ENCODE peak calls at places on chromosomes 6 and 20, in five cellular contexts. H, S, C, E and F are unnamed samples.

GRCh38 chr20:36472656-36473071 is 68.7 kb upstream of the MYL9 start:
- DNase-seq in H (no peak), S (peak), C (peak), E (no peak), F (no peak)

GRCh38 chr6:49540614-49541013 is 9.9 kb upstream of the C6orf141 start:
- DNase-seq in H (no peak), S (no peak), C (no peak), E (no peak), F (no peak)

GRCh38 chr6:134689177-134689576 is 260.7 kb downstream of the ALDH8A1 start:
- DNase-seq in H (no peak), S (peak), C (no peak), E (no peak), F (no peak)

GRCh38 chr20:62064788-62065668 is 653 bp downstream of the TAF4 start:
- DNase-seq in H (no peak), S (no peak), C (peak), E (no peak), F (no peak)

GRCh38 chr6:81814365-81815109 is 62.1 kb upstream of the TENT5A start:
- DNase-seq in H (no peak), S (no peak), C (no peak), E (no peak), F (no peak)

GRCh38 chr6:167952512-167952859 is 45.0 kb upstream of the KIF25 start:
- DNase-seq in H (no peak), S (no peak), C (no peak), E (no peak), F (no peak)

GRCh38 chr6:161583561-161583960 is 309.7 kb upstream of the AGPAT4 start:
- DNase-seq in H (no peak), S (no peak), C (no peak), E (no peak), F (no peak)

GRCh38 chr6:121849477-121849876 is 414.0 kb downstream of the GJA1 start:
- DNase-seq in H (no peak), S (peak), C (peak), E (peak), F (no peak)

GRCh38 chr20:57708694-57709673 is 831 bp downstream of the PMEPA1 start:
- DNase-seq in H (peak), S (peak), C (peak), E (no peak), F (no peak)

GRCh38 chr20:49187330-49188100 is 619 bp downstream of the STAU1 start:
- DNase-seq in H (peak), S (peak), C (peak), E (peak), F (no peak)

GRCh38 chr6:140956567-140957306 is 1176.0 kb upstream of the GJE1 start:
- DNase-seq in H (no peak), S (no peak), C (no peak), E (no peak), F (no peak)

GRCh38 chr6:88538130-88538706 is 372.1 kb upstream of the CNR1 start:
- DNase-seq in H (no peak), S (no peak), C (no peak), E (no peak), F (no peak)

GRCh38 chr20:47262365-47263013 is 94.0 kb downstream of the ZMYND8 start:
- DNase-seq in H (no peak), S (no peak), C (no peak), E (no peak), F (no peak)

GRCh38 chr20:35252037-35252461 is 25.6 kb downstream of the MMP24 start:
- DNase-seq in H (peak), S (no peak), C (no peak), E (no peak), F (no peak)

GRCh38 chr20:62066983-62067433 is 1.3 kb upstream of the TAF4 start:
- DNase-seq in H (peak), S (peak), C (no peak), E (no peak), F (no peak)

DNA sequence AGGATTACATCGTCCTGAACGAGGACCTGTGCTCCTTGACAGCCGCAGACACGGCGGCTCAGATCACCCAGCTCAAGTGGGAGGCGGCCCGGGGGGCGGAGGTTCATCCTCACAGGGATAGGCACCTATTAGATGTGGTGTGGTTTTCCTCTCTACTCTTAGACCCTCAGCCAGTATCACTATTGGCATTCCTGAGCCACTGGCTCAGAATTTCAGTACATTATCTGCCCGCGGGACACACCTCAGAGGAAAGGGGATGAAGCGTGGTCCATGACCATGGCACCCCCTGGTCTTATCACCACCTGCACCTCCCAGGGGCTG is 34.6 kb upstream of the HLA-G start:
- DNase-seq in H (no peak), S (no peak), C (no peak), E (no peak), F (no peak)
- H3K4me3 ChIP-seq in H (peak), S (peak), C (peak), E (no peak), F (peak)

DNA sequence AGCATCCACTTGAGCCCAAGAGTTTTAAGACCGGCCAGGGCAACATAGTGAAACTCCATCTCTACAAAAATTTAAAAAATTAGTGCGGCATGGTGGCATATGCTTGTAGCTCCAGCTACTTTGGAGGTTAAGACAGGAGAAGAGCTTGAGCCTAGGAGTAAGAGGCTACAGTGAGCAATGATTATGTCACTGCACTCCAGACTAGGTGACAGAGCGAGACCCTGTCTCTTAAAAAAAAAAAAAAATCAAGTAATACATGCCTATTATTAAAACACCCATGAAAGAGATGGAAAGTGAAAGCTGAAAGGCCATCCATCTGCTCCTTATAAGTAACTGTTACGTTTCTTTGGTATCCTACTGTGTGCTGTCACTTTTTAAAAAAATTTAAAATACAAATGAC is 66.4 kb downstream of the FKBP5 start:
- DNase-seq in H (no peak), S (no peak), C (no peak), E (no peak), F (no peak)
- H3K27ac ChIP-seq in H (peak), S (no peak), C (no peak), E (no peak), F (no peak)

DNA sequence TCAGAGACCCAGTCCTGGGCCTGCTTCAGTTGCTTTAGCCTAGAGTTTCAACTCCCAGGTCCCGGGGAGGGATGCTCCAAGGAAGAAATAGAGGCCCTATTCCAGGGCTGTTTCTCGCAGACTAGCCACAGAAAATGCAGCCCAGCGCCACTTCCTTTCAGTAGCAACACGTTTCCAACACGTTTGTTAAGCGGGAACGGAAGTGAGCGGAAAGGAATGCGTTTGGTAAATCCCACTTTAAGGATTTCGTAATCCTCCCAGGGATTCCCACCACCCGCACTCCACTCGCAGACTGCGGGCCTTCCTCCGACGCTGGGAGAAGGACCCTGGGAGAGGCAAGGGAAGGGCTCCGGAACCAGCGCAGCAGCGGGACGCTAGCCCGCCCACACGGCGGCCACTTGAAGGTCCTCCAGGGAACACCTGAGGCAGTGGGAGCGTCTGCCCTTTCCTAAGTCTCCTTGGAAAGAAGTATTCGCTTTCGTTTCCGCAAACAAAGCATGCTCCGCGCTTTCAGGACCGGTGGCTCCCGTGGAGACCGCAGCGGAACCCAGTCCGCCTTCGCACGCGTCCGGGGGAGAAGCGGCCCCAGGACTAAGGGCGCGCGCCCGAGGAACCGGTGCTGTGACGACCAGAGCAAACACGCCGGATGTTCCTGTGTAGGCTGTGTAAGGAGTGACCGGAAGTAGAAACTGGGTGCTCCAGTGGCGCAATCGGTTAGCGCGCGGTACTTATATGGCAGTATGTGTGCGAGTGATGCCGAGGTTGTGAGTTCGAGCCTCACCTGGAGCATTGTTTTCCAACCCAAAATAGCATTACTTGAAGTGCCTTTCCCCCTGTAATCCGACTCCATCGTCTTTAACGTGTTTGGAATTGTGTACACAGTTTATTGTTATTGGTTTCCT is 227.6 kb upstream of the PRSS16 start:
- DNase-seq in H (peak), S (peak), C (peak), E (peak), F (peak)
- H3K4me3 ChIP-seq in H (peak), S (peak), C (peak), E (peak), F (peak)

DNA sequence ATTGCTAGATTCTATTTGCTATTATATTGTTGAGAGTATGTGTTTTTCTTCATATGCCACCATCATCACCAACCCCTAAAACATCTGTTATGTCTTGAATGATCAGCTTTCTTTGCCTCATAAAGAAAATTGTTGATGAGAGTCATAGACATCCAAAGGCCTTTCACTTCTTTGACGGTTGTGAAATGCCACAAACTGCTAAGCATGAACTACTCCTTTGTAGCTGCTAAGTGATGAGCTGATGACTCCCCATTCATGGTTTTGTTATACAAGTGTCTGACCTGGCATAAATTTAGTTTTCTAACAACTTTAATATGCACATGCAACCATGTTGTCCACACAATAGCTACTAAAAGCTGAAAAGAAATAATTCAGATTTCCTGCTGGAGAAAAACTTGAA is 684 bp upstream of the MED23 start:
- DNase-seq in H (no peak), S (no peak), C (no peak), E (no peak), F (no peak)
- H3K27ac ChIP-seq in H (no peak), S (peak), C (no peak), E (no peak), F (no peak)

DNA sequence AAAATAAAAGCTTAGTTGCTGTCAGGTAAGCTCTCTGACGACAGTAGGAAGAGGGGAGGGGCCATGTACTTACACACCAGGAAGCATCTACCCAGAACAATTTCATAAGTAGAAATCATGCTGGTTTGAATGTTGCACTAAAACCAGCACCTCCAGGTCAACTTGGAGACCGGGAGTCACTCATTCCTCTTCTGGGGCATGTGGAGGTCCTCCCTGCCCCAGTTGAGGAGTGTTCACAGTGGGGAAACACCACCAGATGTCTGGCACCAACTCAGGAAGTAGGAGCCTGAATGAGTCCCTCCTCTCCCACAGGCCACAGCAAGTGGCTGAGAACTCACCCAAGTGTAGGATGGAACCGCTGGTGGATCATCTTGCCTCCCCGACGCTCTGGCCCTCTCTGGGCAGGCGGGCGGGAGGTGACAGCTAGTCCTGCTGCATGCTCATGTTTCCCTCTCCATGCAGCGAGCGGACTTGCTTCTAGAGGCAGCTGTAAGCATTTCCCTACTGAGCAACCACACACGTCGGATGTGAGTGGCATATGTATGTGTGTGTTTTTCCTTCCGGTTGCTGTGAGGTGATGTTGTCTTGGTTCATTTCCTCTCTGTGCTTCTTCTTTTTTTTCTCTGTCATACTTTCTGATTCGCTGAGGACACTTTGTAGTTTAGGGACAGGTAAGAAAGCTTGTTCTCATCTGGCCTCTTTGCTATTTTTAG is 149.5 kb upstream of the NEDD9 start:
- DNase-seq in H (peak), S (peak), C (no peak), E (peak), F (no peak)
- H3K4me3 ChIP-seq in H (peak), S (no peak), C (no peak), E (peak), F (no peak)

DNA sequence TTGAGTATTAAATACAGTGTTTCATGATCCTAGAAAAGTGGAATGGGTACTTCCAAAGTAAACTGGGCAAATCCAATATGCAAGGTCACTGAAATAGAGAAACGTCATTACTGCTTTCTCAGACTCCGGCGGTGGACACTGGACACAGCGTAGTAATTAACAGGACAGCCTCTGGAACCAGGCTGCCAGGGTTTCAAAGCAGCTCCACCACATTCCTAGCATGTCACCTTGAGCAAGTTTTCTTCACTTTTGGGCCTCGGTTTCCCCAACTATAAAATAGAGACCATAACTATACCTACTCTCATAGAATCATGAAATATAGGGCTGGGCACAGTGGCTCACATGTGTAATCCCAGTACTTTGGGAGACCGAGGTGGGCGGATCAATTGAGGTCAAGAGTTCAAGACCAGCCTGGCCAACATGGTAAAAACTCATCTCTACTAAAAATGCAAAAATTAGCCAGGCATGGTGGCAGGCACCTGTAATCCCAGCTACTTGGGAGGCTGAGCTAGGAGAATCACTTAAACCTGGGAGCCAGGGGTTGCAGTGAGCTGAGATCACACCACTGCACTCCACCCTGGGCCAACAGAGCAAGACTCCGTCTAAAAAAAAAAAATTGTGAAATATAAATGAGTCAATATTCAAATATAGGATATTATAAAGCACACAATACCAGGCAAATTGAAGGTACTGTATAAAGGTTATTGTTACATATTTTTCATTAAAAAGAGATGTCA is 24.9 kb downstream of the ARHGAP18 start:
- DNase-seq in H (no peak), S (no peak), C (peak), E (no peak), F (no peak)
- H3K27ac ChIP-seq in H (no peak), S (peak), C (peak), E (peak), F (peak)

GRCh38 chr20:25045343-25045712 is 12.6 kb downstream of the ACSS1 start:
- DNase-seq in H (no peak), S (no peak), C (peak), E (no peak), F (no peak)
- H3K4me3 ChIP-seq in H (no peak), S (no peak), C (no peak), E (no peak), F (no peak)